ENCODE peak calls at places on chromosomes 7 and 10, in four cellular contexts. R, X, A and K are unnamed samples.

GRCh38 chr10:113716109-113717010 is 35.1 kb upstream of the PLEKHS1 start:
- DNase-seq in R (no peak), X (no peak), A (no peak), K (no peak)

GRCh38 chr7:106022193-106022821 is 59.2 kb downstream of the CDHR3 start:
- DNase-seq in R (no peak), X (no peak), A (no peak), K (no peak)

GRCh38 chr7:32670105-32670504 is 174.8 kb downstream of the AVL9 start:
- DNase-seq in R (no peak), X (no peak), A (no peak), K (no peak)

GRCh38 chr7:133513608-133514007 is 260.7 kb downstream of the EXOC4 start:
- DNase-seq in R (no peak), X (no peak), A (no peak), K (no peak)

GRCh38 chr7:108717771-108718170 is 148.1 kb downstream of the DNAJB9 start:
- DNase-seq in R (no peak), X (no peak), A (no peak), K (no peak)

GRCh38 chr10:54124209-54124890 is 676.7 kb downstream of the PCDH15 start:
- DNase-seq in R (no peak), X (no peak), A (no peak), K (no peak)

GRCh38 chr10:1526427-1527055 is 210.8 kb downstream of the ADARB2 start:
- DNase-seq in R (peak), X (no peak), A (no peak), K (no peak)

GRCh38 chr10:5559642-5560141 is 34.9 kb downstream of the CALML3 start:
- DNase-seq in R (peak), X (no peak), A (peak), K (peak)

GRCh38 chr7:39733881-39734571 is 110.7 kb downstream of the RALA start:
- DNase-seq in R (no peak), X (no peak), A (no peak), K (peak)

GRCh38 chr10:6228010-6228511 is 25.3 kb downstream of the PFKFB3 start:
- DNase-seq in R (no peak), X (no peak), A (no peak), K (no peak)

GRCh38 chr7:10855583-10855982 is 118.1 kb upstream of the PHF14 start:
- DNase-seq in R (no peak), X (no peak), A (no peak), K (no peak)

GRCh38 chr10:24438800-24439199 is 229.9 kb downstream of the KIAA1217 start:
- DNase-seq in R (no peak), X (no peak), A (no peak), K (no peak)

GRCh38 chr7:36657031-36657660 is 67.1 kb downstream of the AOAH start:
- DNase-seq in R (no peak), X (no peak), A (no peak), K (no peak)

GRCh38 chr7:38938589-38938988 is 29.6 kb upstream of the VPS41 start:
- DNase-seq in R (no peak), X (no peak), A (no peak), K (no peak)

GRCh38 chr7:19392246-19392645 is 247.0 kb upstream of the FERD3L start:
- DNase-seq in R (no peak), X (no peak), A (no peak), K (no peak)

GRCh38 chr10:29746080-29746797 is 111.5 kb upstream of the SVIL start:
- DNase-seq in R (peak), X (no peak), A (no peak), K (no peak)

GRCh38 chr10:15046626-15047025 is 2.9 kb downstream of the OLAH start:
- DNase-seq in R (no peak), X (peak), A (no peak), K (peak)

GRCh38 chr7:142882338-142882678 is 3.2 kb downstream of the TRPV6 start:
- DNase-seq in R (no peak), X (no peak), A (peak), K (peak)

GRCh38 chr7:108000875-108001758 is 1.8 kb downstream of the LAMB1 start:
- DNase-seq in R (peak), X (peak), A (no peak), K (peak)

GRCh38 chr10:116286801-116287200 is 13.8 kb upstream of the GFRA1 start:
- DNase-seq in R (no peak), X (no peak), A (no peak), K (no peak)

GRCh38 chr10:33215154-33215553 is 119.3 kb downstream of the NRP1 start:
- DNase-seq in R (no peak), X (no peak), A (no peak), K (no peak)

GRCh38 chr7:87599336-87599735 is 1.3 kb downstream of the ABCB1 start:
- DNase-seq in R (no peak), X (peak), A (no peak), K (no peak)

GRCh38 chr10:4034907-4035581 is 250.0 kb upstream of the KLF6 start:
- DNase-seq in R (no peak), X (no peak), A (no peak), K (no peak)

GRCh38 chr10:60917331-60918280 is 26.4 kb downstream of the RHOBTB1 start:
- DNase-seq in R (no peak), X (no peak), A (no peak), K (no peak)

GRCh38 chr7:24819916-24820689 is 62.8 kb upstream of the GSDME start:
- DNase-seq in R (peak), X (peak), A (peak), K (peak)

GRCh38 chr7:12917801-12918200 is 230.4 kb downstream of the ARL4A start:
- DNase-seq in R (no peak), X (no peak), A (no peak), K (no peak)

GRCh38 chr10:80614576-80615416 is 77.1 kb downstream of the SH2D4B start:
- DNase-seq in R (no peak), X (no peak), A (no peak), K (peak)

GRCh38 chr7:148110097-148110868 is 480.3 kb upstream of the C7orf33 start:
- DNase-seq in R (no peak), X (peak), A (no peak), K (no peak)

GRCh38 chr7:24572014-24572413 is 1.2 kb upstream of the PALS2 start:
- DNase-seq in R (no peak), X (no peak), A (no peak), K (no peak)

GRCh38 chr10:13776861-13777301 is 190.1 kb downstream of the PRPF18 start:
- DNase-seq in R (no peak), X (no peak), A (no peak), K (no peak)

GRCh38 chr7:108158766-108159165 is 28.6 kb upstream of the LAMB4 start:
- DNase-seq in R (no peak), X (no peak), A (no peak), K (no peak)

GRCh38 chr10:86262671-86263165 is 103.9 kb downstream of the GRID1 start:
- DNase-seq in R (peak), X (no peak), A (no peak), K (peak)

GRCh38 chr7:136034132-136034531 is 57.0 kb upstream of the MTPN start:
- DNase-seq in R (no peak), X (no peak), A (no peak), K (no peak)

DNA sequence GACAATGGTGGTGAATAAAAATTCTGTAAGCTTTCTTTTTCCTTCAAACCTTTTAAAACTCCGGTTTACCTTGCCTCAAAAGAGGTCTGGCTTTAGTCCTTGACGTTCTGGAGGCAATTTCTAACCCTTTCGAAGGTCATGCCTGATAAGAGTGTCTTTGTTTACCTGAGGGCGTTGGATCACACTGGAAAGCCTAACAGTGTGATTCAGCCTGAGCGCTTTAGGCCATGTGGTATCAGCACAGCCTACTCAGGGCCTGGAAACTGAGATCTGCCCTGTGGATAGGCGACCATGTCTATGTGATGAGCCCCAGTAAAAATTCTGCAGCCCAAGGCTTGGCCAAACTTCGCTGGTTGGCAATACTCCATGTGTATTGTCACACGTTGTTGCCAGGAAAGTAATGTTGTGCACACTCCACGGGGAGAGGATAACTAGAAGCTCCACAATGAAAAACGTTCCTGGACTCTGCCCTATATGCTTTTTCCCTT is 10.7 kb downstream of the CCDC6 start:
- DNase-seq in R (peak), X (peak), A (no peak), K (no peak)
- TF ChIP-seq POLR2A in R (no peak), X (no peak), A (no peak), K (no peak)

GRCh38 chr7:97460433-97460832 is 271.5 kb upstream of the TAC1 start:
- DNase-seq in R (no peak), X (no peak), A (no peak), K (no peak)
- H3K4me3 ChIP-seq in R (no peak), X (no peak), A (no peak), K (no peak)

DNA sequence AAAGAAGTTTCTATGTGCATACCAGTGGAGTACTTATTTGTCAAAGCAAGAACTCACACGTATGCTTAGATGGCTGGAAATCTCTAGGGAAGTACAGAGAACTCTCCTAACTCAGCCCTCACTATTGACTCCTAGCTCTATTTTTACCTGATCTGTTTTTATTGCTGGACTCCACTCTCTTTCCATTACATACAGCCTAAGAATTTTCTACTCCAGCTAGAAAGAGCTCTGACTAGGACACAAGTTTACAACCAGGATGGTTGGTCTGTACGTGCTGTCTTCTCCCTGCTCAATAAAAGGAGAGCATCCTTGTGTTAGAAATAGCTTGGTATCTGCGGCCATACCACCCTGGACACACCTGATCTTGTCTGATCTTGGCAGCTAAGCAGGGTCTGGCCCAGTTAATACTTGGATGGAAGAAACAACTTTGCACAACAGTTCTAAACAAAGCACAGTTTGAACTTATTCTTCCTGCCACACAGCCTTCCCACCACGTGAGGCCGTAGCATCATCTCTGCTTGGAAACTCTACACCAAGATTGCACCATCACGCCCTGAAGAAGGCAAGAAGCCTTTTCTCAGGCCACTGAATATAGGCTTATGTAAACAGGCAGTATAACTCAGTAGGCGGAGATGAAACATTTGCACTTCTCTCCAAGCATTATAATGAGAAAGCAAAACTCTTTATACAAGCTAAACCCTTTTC is 50.7 kb downstream of the KCNMA1 start:
- DNase-seq in R (peak), X (no peak), A (no peak), K (no peak)
- TF ChIP-seq POLR2A in R (no peak), X (no peak), A (no peak), K (no peak)

GRCh38 chr10:34507217-34507616 is 307.9 kb downstream of the PARD3 start:
- DNase-seq in R (no peak), X (no peak), A (no peak), K (no peak)
- H3K4me3 ChIP-seq in R (no peak), X (no peak), A (no peak), K (no peak)

GRCh38 chr10:100997364-100998182 is 2.0 kb upstream of the LZTS2 start:
- DNase-seq in R (peak), X (peak), A (peak), K (peak)
- TF ChIP-seq POLR2A in R (peak), X (peak), A (no peak), K (no peak)